ENCODE peak calls at places on chromosomes 1 and 21, in six cellular contexts. M, R, V, F, S and D are unnamed samples.

GRCh38 chr1:31105646-31106045 is 40.1 kb upstream of the PUM1 start:
- DNase-seq in M (no peak), V (no peak), R (peak), F (no peak), S (no peak), D (no peak)

GRCh38 chr1:1908506-1908791 is 6.6 kb upstream of the CALML6 start:
- DNase-seq in R (no peak), F (no peak), S (no peak), V (no peak), M (no peak), D (peak)

GRCh38 chr1:191151321-191151807 is 673.7 kb upstream of the BRINP3 start:
- DNase-seq in S (no peak), V (no peak), F (no peak), R (no peak), M (no peak), D (no peak)

GRCh38 chr1:155316922-155317321 is 3.8 kb upstream of the RUSC1 start:
- DNase-seq in M (no peak), F (no peak), R (no peak), S (no peak), V (no peak), D (no peak)

GRCh38 chr1:53661496-53661895 is 77.5 kb downstream of the GLIS1 start:
- DNase-seq in F (no peak), R (no peak), M (no peak), V (no peak), S (no peak), D (no peak)

GRCh38 chr1:43199093-43199726 is 27.1 kb downstream of the CFAP57 start:
- DNase-seq in F (no peak), S (no peak), V (peak), R (no peak), M (no peak), D (no peak)

GRCh38 chr1:205939690-205940330 is 3.4 kb downstream of the SLC26A9 start:
- DNase-seq in F (peak), S (peak), R (no peak), V (peak), M (peak), D (peak)

GRCh38 chr1:177256153-177256814 is 85.5 kb downstream of the BRINP2 start:
- DNase-seq in V (no peak), R (peak), F (peak), M (no peak), S (no peak), D (peak)

GRCh38 chr1:19436716-19437476 is 48.4 kb downstream of the CAPZB start:
- DNase-seq in V (no peak), R (peak), M (no peak), F (no peak), S (no peak), D (peak)

GRCh38 chr1:27618341-27619067 is 14.6 kb upstream of the AHDC1 start:
- DNase-seq in M (no peak), S (no peak), R (no peak), F (no peak), V (no peak), D (no peak)

GRCh38 chr1:37244815-37245214 is 210.5 kb upstream of the GRIK3 start:
- DNase-seq in V (no peak), M (no peak), R (no peak), F (no peak), S (no peak), D (no peak)

GRCh38 chr1:81699234-81699633 is 101.5 kb upstream of the ADGRL2 start:
- DNase-seq in V (no peak), R (peak), F (peak), S (no peak), M (no peak), D (peak)

GRCh38 chr1:154767315-154768240 is 102.5 kb downstream of the KCNN3 start:
- DNase-seq in S (peak), V (no peak), F (no peak), R (peak), M (no peak), D (no peak)

GRCh38 chr1:14975119-14975518 is 178.4 kb upstream of the TMEM51 start:
- DNase-seq in F (no peak), M (no peak), R (no peak), S (no peak), V (no peak), D (no peak)

GRCh38 chr1:45752441-45753052 is 2.1 kb upstream of the IPP start:
- DNase-seq in M (no peak), S (no peak), R (peak), V (peak), F (no peak), D (peak)

GRCh38 chr1:33338495-33339211 is 17.8 kb upstream of the A3GALT2 start:
- DNase-seq in S (no peak), V (no peak), R (peak), M (no peak), F (peak), D (no peak)

GRCh38 chr1:237411621-237412020 is 369.6 kb downstream of the RYR2 start:
- DNase-seq in M (no peak), V (peak), S (no peak), R (no peak), F (no peak), D (peak)

GRCh38 chr1:213934642-213935041 is 53.1 kb upstream of the PROX1 start:
- DNase-seq in S (no peak), R (no peak), F (no peak), V (no peak), M (no peak), D (peak)

GRCh38 chr1:240244968-240245628 is 153.4 kb downstream of the FMN2 start:
- DNase-seq in M (no peak), R (peak), V (no peak), F (no peak), S (no peak), D (no peak)
- H3K9ac ChIP-seq in M (no peak), R (peak), V (no peak), F (no peak), S (peak), D (no peak)

DNA sequence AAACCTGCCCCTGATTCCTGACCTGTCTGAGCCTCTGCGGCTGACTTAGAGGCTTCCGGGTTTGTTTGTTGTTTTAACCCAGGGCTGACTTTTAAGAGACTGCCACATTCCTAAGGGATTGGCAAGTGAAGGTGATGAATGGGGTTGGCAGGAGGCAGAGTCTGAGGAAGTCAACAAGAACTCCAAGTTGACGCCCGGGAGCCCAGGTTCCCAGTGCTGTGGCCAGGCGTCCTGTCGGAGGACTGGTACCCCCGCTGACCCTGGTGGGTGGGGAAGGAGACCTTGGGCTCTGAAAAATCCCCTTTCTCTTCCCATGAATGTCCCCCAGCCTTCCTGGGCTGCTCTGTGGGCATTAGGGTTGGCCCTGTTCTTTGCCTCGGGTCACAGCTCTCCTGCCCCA is 19.7 kb upstream of the EPS8L3 start:
- DNase-seq in F (peak), S (no peak), M (peak), R (peak), V (no peak), D (peak)
- TF ChIP-seq EZH2phosphoT487 in F (no peak), S (no peak), M (no peak), R (peak), V (no peak), D (no peak)

GRCh38 chr21:16308269-16308668 is 578.5 kb downstream of the USP25 start:
- DNase-seq in M (no peak), R (peak), S (no peak), V (peak), F (no peak), D (no peak)

GRCh38 chr21:16304189-16304588 is 574.4 kb downstream of the USP25 start:
- DNase-seq in V (no peak), S (no peak), R (no peak), M (no peak), F (no peak), D (no peak)

GRCh38 chr21:16307256-16307655 is 577.5 kb downstream of the USP25 start:
- DNase-seq in S (no peak), V (no peak), R (no peak), M (no peak), F (no peak), D (no peak)

GRCh38 chr21:16304700-16305099 is 574.9 kb downstream of the USP25 start:
- DNase-seq in S (no peak), M (no peak), R (no peak), V (no peak), F (no peak), D (no peak)

DNA sequence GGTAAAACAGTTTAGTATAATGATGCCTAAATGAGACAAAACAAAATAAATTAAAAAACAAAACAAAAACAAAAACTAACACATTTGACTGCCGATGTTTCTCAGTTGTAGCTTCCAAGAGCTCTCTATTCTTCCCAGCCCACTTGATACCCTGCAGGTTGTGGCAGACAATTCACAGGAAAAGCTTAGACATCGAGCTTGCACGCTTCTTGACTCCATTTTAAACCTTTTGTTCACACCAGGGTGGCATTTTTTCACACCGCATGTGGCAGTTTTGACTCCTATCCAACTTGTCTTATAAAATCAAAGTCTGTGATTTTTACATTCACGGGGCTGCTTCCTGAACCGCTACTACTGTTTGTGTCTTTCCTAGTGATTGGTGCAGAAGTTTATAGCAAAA is 575.9 kb downstream of the USP25 start:
- DNase-seq in S (no peak), V (no peak), M (no peak), F (peak), R (peak), D (no peak)
- H3K4me3 ChIP-seq in S (no peak), V (no peak), M (no peak), F (no peak), R (peak), D (no peak)

DNA sequence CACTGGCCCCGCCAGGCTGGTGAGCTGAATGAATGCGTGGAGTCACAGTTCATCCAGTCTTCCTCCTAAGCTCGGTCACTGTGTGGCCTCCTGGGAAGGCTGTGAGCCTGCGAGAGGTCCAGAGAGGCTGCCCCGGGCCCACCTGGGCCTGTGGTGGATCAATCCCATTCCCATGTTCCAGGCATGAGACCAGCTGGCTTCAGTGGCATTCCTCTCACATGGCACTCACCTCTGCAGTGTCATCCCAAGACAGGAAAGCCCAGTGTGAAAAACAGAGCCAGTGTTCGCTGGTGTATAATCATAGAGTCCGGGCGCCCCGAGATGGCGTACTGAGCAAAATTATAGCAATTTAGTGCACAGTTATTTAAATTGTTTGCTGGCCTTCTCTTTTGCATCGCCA is 37.6 kb upstream of the EPHA8 start:
- DNase-seq in F (no peak), S (no peak), M (no peak), R (no peak), V (no peak), D (no peak)
- H3K9ac ChIP-seq in F (no peak), S (no peak), M (no peak), R (no peak), V (no peak), D (no peak)

DNA sequence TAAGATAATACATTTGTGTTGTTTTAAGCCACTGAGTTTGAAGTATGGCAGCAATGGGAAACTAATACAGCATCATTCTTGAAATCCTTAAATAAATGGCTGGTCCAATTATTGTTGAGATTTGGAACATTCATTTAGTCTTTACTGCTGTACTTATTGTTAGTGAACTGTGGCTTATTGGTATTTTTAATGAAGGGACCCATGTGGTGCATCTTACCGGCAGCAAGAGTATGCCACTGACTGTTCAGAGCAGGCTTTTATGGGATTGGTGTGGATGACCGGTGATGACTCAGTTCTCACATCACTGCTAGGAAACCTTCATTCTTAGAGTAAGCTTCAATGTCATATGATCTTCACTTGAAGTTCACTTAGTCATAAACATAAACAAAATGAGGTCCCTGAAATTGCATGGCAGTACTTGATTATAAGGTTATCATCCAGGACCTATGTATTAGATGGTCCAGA is 31.5 kb downstream of the PRKAA2 start:
- DNase-seq in R (peak), V (no peak), F (no peak), M (no peak), S (no peak), D (peak)
- TF ChIP-seq EZH2phosphoT487 in R (no peak), V (no peak), F (no peak), M (no peak), S (no peak), D (no peak)

GRCh38 chr1:203326830-203327683 is 21.7 kb downstream of the BTG2 start:
- DNase-seq in R (peak), M (peak), F (peak), S (peak), V (peak), D (peak)

GRCh38 chr1:203323587-203323986 is 18.3 kb downstream of the BTG2 start:
- DNase-seq in S (no peak), R (no peak), V (no peak), F (no peak), M (no peak), D (no peak)

GRCh38 chr1:203324103-203325003 is 19.0 kb downstream of the BTG2 start:
- DNase-seq in R (peak), V (peak), S (no peak), F (peak), M (no peak), D (no peak)

GRCh38 chr1:203325418-203326091 is 20.2 kb downstream of the BTG2 start:
- DNase-seq in V (peak), S (no peak), M (no peak), R (no peak), F (peak), D (no peak)

GRCh38 chr1:203325004-203325417 is 19.7 kb downstream of the BTG2 start:
- DNase-seq in S (no peak), M (no peak), V (peak), R (no peak), F (peak), D (no peak)
- H3K4me3 ChIP-seq in S (no peak), M (no peak), V (peak), R (no peak), F (peak), D (no peak)

GRCh38 chr1:148333875-148334338 is 149.2 kb downstream of the PPIAL4G start:
- DNase-seq in M (no peak), R (no peak), V (no peak), S (no peak), F (no peak), D (no peak)
- H3K9ac ChIP-seq in M (peak), R (peak), V (peak), S (no peak), F (no peak), D (peak)

DNA sequence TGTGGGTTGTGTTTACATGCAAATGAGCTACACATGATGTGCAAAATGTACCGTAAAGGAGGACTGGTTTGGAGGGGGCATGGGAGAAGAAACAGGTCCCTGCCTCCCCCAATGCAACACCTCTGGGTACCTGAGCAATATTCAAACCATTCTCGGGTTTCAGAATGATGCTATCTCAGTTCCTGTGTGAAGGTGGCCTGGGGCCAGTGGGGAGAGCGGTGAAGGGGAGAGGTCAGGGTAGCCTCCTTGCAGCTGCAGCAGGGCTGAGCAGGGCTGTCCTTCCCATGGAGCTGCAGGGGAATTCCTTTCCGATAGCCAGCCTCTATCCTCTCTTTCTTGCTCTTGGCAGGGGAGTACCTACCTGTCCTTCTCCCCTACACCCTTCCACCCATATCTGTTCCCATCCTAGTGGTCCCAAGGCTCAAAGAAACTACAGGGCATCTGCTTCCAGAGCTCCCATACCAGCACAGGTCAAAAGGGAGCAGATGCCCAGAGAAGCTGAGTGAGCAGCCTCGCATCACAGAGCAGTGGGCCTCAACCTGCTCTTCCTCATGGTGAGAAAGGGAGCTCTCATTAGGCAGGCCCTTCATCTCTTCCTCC is 11.9 kb downstream of the MEF2D start:
- DNase-seq in R (no peak), M (no peak), F (no peak), V (peak), S (no peak), D (peak)
- TF ChIP-seq EZH2phosphoT487 in R (no peak), M (no peak), F (no peak), V (no peak), S (no peak), D (no peak)

GRCh38 chr1:234724517-234725176 is 114.7 kb upstream of the IRF2BP2 start:
- DNase-seq in S (peak), M (peak), V (no peak), F (peak), R (no peak), D (no peak)
- H3K4me3 ChIP-seq in S (peak), M (peak), V (no peak), F (no peak), R (peak), D (peak)